ENCODE peak calls at places on chromosomes 13 and 19, in six cellular contexts. D is SK-N-SH, B is K562, E is GM12878, M is HepG2, O is H1. G is an unnamed sample.

GRCh38 chr13:77034883-77035282 is 7.9 kb upstream of the FBXL3 start:
- DNase-seq in D (no peak), B (no peak), E (no peak), M (no peak), O (no peak), G (no peak)

GRCh38 chr19:29145756-29146155 is 67.2 kb downstream of the UQCRFS1 start:
- DNase-seq in D (no peak), B (no peak), E (no peak), M (no peak), O (no peak), G (no peak)

GRCh38 chr13:110001622-110002275 is 215.4 kb upstream of the IRS2 start:
- DNase-seq in D (no peak), B (no peak), E (no peak), M (no peak), O (no peak), G (no peak)

GRCh38 chr13:66528139-66528538 is 702.0 kb downstream of the PCDH9 start:
- DNase-seq in D (no peak), B (no peak), E (no peak), M (no peak), O (no peak), G (no peak)

GRCh38 chr19:45253396-45254027 is 2.4 kb downstream of the MARK4 start:
- DNase-seq in D (no peak), B (no peak), E (no peak), M (no peak), O (no peak), G (no peak)

GRCh38 chr19:50912727-50913716 is 1.8 kb upstream of the KLK4 start:
- DNase-seq in D (no peak), B (no peak), E (no peak), M (no peak), O (no peak), G (no peak)

GRCh38 chr19:5828661-5829566 is 10.6 kb downstream of the FUT6 start:
- DNase-seq in D (peak), B (no peak), E (no peak), M (no peak), O (no peak), G (no peak)

GRCh38 chr13:49308104-49308875 is 60.6 kb downstream of the CDADC1 start:
- DNase-seq in D (no peak), B (no peak), E (no peak), M (peak), O (no peak), G (no peak)

GRCh38 chr19:5985098-5985783 is 7.3 kb upstream of the RANBP3 start:
- DNase-seq in D (no peak), B (peak), E (no peak), M (no peak), O (no peak), G (no peak)

GRCh38 chr19:7516281-7516862 is 469 bp downstream of the ZNF358 start:
- DNase-seq in D (no peak), B (no peak), E (no peak), M (no peak), O (no peak), G (no peak)

GRCh38 chr13:37884674-37885073 is 15.1 kb upstream of the TRPC4 start:
- DNase-seq in D (no peak), B (no peak), E (no peak), M (no peak), O (no peak), G (no peak)

GRCh38 chr13:52085416-52085815 is 43.5 kb downstream of the NEK5 start:
- DNase-seq in D (no peak), B (no peak), E (no peak), M (no peak), O (no peak), G (no peak)

GRCh38 chr19:11038511-11038910 is 50.8 kb upstream of the LDLR start:
- DNase-seq in D (no peak), B (no peak), E (no peak), M (no peak), O (no peak), G (no peak)

GRCh38 chr13:27599845-27600553 is 20.3 kb downstream of the LNX2 start:
- DNase-seq in D (peak), B (peak), E (no peak), M (peak), O (no peak), G (no peak)

GRCh38 chr13:46593403-46593802 is 40.4 kb downstream of the LRCH1 start:
- DNase-seq in D (no peak), B (no peak), E (no peak), M (no peak), O (no peak), G (no peak)

GRCh38 chr19:41879080-41879479 is 2.0 kb downstream of the CD79A start:
- DNase-seq in D (no peak), B (no peak), E (no peak), M (no peak), O (no peak), G (no peak)

GRCh38 chr19:41877490-41877876 is 404 bp downstream of the CD79A start:
- DNase-seq in D (no peak), B (no peak), E (no peak), M (no peak), O (no peak), G (peak)

GRCh38 chr19:41880329-41880708 is 2.7 kb upstream of the ARHGEF1 start:
- DNase-seq in D (no peak), B (no peak), E (no peak), M (no peak), O (no peak), G (no peak)

GRCh38 chr19:41877916-41878905 is 1.1 kb downstream of the CD79A start:
- DNase-seq in D (no peak), B (no peak), E (no peak), M (no peak), O (no peak), G (no peak)

GRCh38 chr19:41879670-41880328 is 2.7 kb downstream of the CD79A start:
- DNase-seq in D (no peak), B (no peak), E (no peak), M (no peak), O (no peak), G (no peak)
- H3K27ac ChIP-seq in D (no peak), B (no peak), E (no peak), M (no peak), O (no peak), G (no peak)

GRCh38 chr13:23159587-23160240 is 21.1 kb upstream of the SGCG start:
- DNase-seq in D (peak), B (no peak), E (no peak), M (no peak), O (no peak), G (no peak)

GRCh38 chr13:23159205-23159586 is 21.6 kb upstream of the SGCG start:
- DNase-seq in D (peak), B (no peak), E (no peak), M (peak), O (no peak), G (no peak)

GRCh38 chr13:23160241-23161175 is 20.3 kb upstream of the SGCG start:
- DNase-seq in D (no peak), B (no peak), E (no peak), M (no peak), O (no peak), G (no peak)

GRCh38 chr13:23161176-23161825 is 19.5 kb upstream of the SGCG start:
- DNase-seq in D (no peak), B (no peak), E (no peak), M (no peak), O (no peak), G (no peak)
- H3K4me3 ChIP-seq in D (no peak), B (no peak), E (no peak), M (no peak), O (no peak), G (no peak)

GRCh38 chr13:40480012-40480914 is 186.2 kb downstream of the FOXO1 start:
- DNase-seq in D (no peak), B (no peak), E (no peak), M (peak), O (no peak), G (no peak)
- TF ChIP-seq GABPA in D (no peak), B (no peak), E (no peak), M (no peak), O (no peak), G (no peak)

DNA sequence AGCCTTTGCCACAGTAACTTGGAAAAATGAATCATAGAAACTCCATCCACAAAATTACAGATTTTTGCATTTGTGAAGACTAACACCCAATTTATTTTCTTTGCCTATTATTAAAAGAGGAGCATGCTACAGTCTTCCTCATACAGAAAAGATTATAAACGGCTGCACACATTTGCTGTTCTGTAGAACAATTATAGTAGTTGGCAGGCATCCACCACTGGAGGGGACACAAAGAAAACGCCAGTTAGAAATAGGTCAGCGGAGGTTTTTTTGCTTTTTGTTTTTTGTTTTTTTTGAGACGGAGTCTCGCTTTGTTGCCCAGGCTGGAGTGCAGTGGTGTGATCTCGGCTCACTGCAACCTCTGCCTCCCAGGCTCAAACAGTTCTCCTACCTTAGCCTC is 51.6 kb downstream of the SACS start:
- DNase-seq in D (peak), B (no peak), E (no peak), M (no peak), O (no peak), G (no peak)
- H3K27ac ChIP-seq in D (peak), B (no peak), E (no peak), M (no peak), O (no peak), G (no peak)

GRCh38 chr13:40285634-40286033 is 380.8 kb downstream of the FOXO1 start:
- DNase-seq in D (no peak), B (no peak), E (no peak), M (no peak), O (no peak), G (no peak)
- H3K4me3 ChIP-seq in D (no peak), B (no peak), E (no peak), M (no peak), O (no peak), G (no peak)